ENCODE peak calls at places on chromosome 11, in four cellular contexts. B is ovary, E is putamen, D is HT1080. Q is an unnamed sample.

GRCh38 chr11:119854521-119854920 is 125.5 kb upstream of the NECTIN1 start:
- DNase-seq in E (no peak), D (no peak), B (no peak), Q (no peak)

GRCh38 chr11:132777067-132777975 is 755.0 kb downstream of the OPCML start:
- DNase-seq in B (no peak), E (no peak), D (no peak), Q (no peak)

GRCh38 chr11:18368236-18368635 is 26.1 kb upstream of the LDHA start:
- DNase-seq in D (peak), B (no peak), E (no peak), Q (no peak)

GRCh38 chr11:119778391-119779194 is 49.6 kb upstream of the NECTIN1 start:
- DNase-seq in B (no peak), E (no peak), D (no peak), Q (no peak)

GRCh38 chr11:61198948-61199523 is 4.3 kb upstream of the PGA3 start:
- DNase-seq in E (no peak), B (no peak), D (no peak), Q (no peak)

GRCh38 chr11:94563848-94564442 is 3.2 kb upstream of the PIWIL4 start:
- DNase-seq in E (no peak), B (no peak), D (no peak), Q (no peak)

GRCh38 chr11:65013130-65013691 is 749 bp upstream of the ARL2 start:
- DNase-seq in B (peak), E (peak), D (peak), Q (peak)

GRCh38 chr11:24828938-24829337 is 332.1 kb downstream of the LUZP2 start:
- DNase-seq in B (no peak), D (no peak), E (no peak), Q (no peak)

GRCh38 chr11:62547691-62548281 is 1.2 kb upstream of the AHNAK start:
- DNase-seq in E (no peak), B (no peak), D (peak), Q (no peak)

GRCh38 chr11:107583629-107584195 is 7.2 kb upstream of the ELMOD1 start:
- DNase-seq in D (peak), E (no peak), B (no peak), Q (no peak)

GRCh38 chr11:114847599-114847998 is 169.3 kb downstream of the NXPE2 start:
- DNase-seq in D (no peak), E (no peak), B (no peak), Q (no peak)

GRCh38 chr11:69931994-69932910 is 113.0 kb upstream of the FGF3 start:
- DNase-seq in D (no peak), E (no peak), B (no peak), Q (no peak)

GRCh38 chr11:132077416-132077815 is 707.0 kb downstream of the NTM start:
- DNase-seq in E (no peak), D (no peak), B (no peak), Q (no peak)

GRCh38 chr11:10051868-10052586 is 242.0 kb downstream of the SBF2 start:
- DNase-seq in D (no peak), E (no peak), B (no peak), Q (no peak)

GRCh38 chr11:132779487-132779886 is 752.8 kb downstream of the OPCML start:
- DNase-seq in B (no peak), E (no peak), D (no peak), Q (no peak)

GRCh38 chr11:61875698-61876097 is 15.6 kb downstream of the FADS3 start:
- DNase-seq in D (no peak), B (no peak), E (no peak), Q (no peak)

GRCh38 chr11:102991776-102992175 is 36.2 kb upstream of the MMP13 start:
- DNase-seq in D (no peak), E (no peak), B (no peak), Q (no peak)

GRCh38 chr11:19573666-19574065 is 139.0 kb upstream of the NAV2 start:
- DNase-seq in D (no peak), E (no peak), B (no peak), Q (no peak)

GRCh38 chr11:2380807-2381350 is 3.8 kb downstream of the CD81 start:
- DNase-seq in E (peak), B (peak), D (no peak), Q (no peak)

GRCh38 chr11:81005595-81005994 is 1564.8 kb upstream of the TENM4 start:
- DNase-seq in B (no peak), D (peak), E (no peak), Q (no peak)

GRCh38 chr11:11263238-11264030 is 89.6 kb downstream of the CSNK2A3 start:
- DNase-seq in D (peak), E (no peak), B (no peak), Q (no peak)

GRCh38 chr11:107702109-107702660 is 9.7 kb downstream of the SLN start:
- DNase-seq in D (no peak), B (no peak), E (no peak), Q (no peak)

GRCh38 chr11:20078846-20079245 is 81.4 kb downstream of the DBX1 start:
- DNase-seq in B (no peak), E (no peak), D (no peak), Q (no peak)

GRCh38 chr11:114027396-114027795 is 32.1 kb upstream of the ZBTB16 start:
- DNase-seq in D (no peak), B (no peak), E (no peak), Q (no peak)

GRCh38 chr11:66592457-66593302 is at the start of the genes CCDC87 and CCS:
- DNase-seq in E (peak), D (peak), B (peak), Q (peak)

GRCh38 chr11:119371778-119372182 is 9.7 kb downstream of the USP2 start:
- DNase-seq in E (peak), B (no peak), D (peak), Q (no peak)

GRCh38 chr11:103486609-103487008 is 377.4 kb downstream of the DYNC2H1 start:
- DNase-seq in B (no peak), E (no peak), D (no peak), Q (no peak)

GRCh38 chr11:109425554-109425953 is 3.6 kb downstream of the C11orf87 start:
- DNase-seq in D (no peak), B (no peak), E (no peak), Q (no peak)

Q was measured in GOT3.